ENCODE peak calls at places on chromosome 14, in eight cellular contexts. U is endothelial cell, I is lower leg skin, X is spleen, W is neural crest cell, L is IMR-90, P is HFFc6, A is nephron progenitor cell. R is an unnamed sample.

GRCh38 chr14:20679907-20680306 is 4.5 kb upstream of the RNASE4 start:
- DNase-seq in A (peak; percentile 44), P (no peak), W (no peak), L (peak; percentile 37), X (no peak), I (no peak), U (no peak), R (peak; percentile 42)

GRCh38 chr14:33998263-33998662 is 47.4 kb upstream of the EGLN3 start:
- DNase-seq in I (no peak), W (no peak), X (no peak), A (no peak), U (no peak), P (no peak), L (no peak), R (no peak)

GRCh38 chr14:79971330-79971729 is 240.0 kb downstream of the DIO2 start:
- DNase-seq in A (no peak), W (no peak), P (peak; percentile 1), X (no peak), L (peak; percentile 87), I (peak; percentile 47), U (no peak), R (no peak)

GRCh38 chr14:61640834-61641170 is 54.5 kb upstream of the HIF1A start:
- DNase-seq in A (no peak), P (no peak), L (no peak), X (no peak), U (no peak), I (no peak), W (no peak), R (no peak)

GRCh38 chr14:59398841-59399240 is 66.3 kb downstream of the GPR135 start:
- DNase-seq in A (no peak), W (no peak), U (no peak), L (no peak), P (no peak), I (no peak), X (no peak), R (peak; percentile 63)

GRCh38 chr14:59969319-59969718 is 49.4 kb downstream of the LRRC9 start:
- DNase-seq in U (no peak), I (no peak), A (no peak), P (no peak), W (no peak), X (no peak), L (peak; percentile 64), R (no peak)

GRCh38 chr14:51774209-51774608 is 86.2 kb upstream of the GNG2 start:
- DNase-seq in L (no peak), U (no peak), X (no peak), I (no peak), P (no peak), W (no peak), A (no peak), R (peak; percentile 47)

GRCh38 chr14:24338843-24339242 is 948 bp downstream of the RIPK3 start:
- DNase-seq in I (no peak), A (no peak), P (no peak), L (no peak), W (no peak), X (no peak), U (no peak), R (no peak)

GRCh38 chr14:68394719-68395117 is 398.1 kb downstream of the ZFP36L1 start:
- DNase-seq in X (peak; percentile 69), U (no peak), L (no peak), P (no peak), I (no peak), A (peak; percentile 39), W (peak; percentile 67), R (no peak)

GRCh38 chr14:101737414-101738367 is 23.8 kb upstream of the PPP2R5C start:
- DNase-seq in A (no peak), W (no peak), U (no peak), I (no peak), P (no peak), X (no peak), L (no peak), R (peak; percentile 68)
- TF ChIP-seq CTCF in A (no peak), W (no peak), U (no peak), I (no peak), P (peak; percentile 50), X (no peak), L (no peak), R (no peak)

GRCh38 chr14:77805703-77806102 is 5.8 kb downstream of the ADCK1 start:
- DNase-seq in A (no peak), I (no peak), L (no peak), W (no peak), X (no peak), U (no peak), P (no peak), R (no peak)

GRCh38 chr14:77794357-77794756 is 5.6 kb upstream of the ADCK1 start:
- DNase-seq in W (no peak), L (no peak), P (no peak), I (no peak), A (no peak), X (no peak), U (no peak), R (no peak)

GRCh38 chr14:77804592-77804991 is 4.7 kb downstream of the ADCK1 start:
- DNase-seq in W (no peak), L (no peak), U (peak; percentile 31), I (no peak), X (no peak), P (no peak), A (no peak), R (peak; percentile 58)

GRCh38 chr14:77800814-77801213 is 905 bp downstream of the ADCK1 start:
- DNase-seq in P (no peak), A (no peak), I (no peak), W (no peak), U (no peak), X (no peak), L (no peak), R (no peak)

DNA sequence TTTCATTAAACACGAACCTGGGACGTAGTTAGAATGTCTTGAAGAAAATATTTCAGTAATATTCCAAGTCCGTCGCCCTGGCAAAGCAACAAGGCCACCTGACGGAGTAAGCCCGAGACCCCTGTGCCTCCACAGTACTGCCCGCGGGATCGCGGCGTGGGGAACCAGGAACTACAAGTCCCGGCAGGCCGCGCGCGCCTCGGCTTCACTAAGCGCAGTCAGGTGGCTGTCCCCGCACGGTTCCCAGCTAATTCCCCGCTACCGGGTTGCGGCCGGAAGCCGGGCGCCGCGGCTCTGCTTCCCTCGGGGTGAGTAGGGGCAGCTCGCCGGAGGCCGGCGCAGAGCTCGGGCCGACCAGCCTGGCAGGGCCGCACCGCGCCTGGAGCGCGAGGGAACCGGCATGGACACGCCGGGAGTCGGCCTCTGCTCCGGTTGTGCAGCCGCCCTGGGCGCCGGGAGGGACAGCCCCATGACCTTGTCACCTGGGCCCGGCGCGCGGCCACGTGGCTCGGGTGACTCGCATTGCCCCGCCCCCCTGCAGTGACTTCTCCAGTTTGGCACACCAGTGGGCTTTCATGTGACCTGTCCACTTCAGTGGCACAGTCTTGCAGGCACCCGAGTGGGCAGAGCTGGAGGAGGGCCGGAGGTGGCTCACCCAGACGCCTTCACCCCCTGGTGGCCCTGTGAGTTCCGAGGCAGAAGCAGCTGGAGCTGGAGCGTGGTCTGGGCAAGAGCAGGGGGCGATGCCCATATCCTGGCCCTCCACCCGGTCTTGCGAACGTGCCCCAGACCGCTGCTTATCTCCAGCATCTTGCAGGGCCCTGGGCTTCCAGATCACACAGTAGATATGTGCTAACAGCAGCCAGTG is at the start of gene ADCK1:
- DNase-seq in L (peak; percentile 68), A (peak; percentile 86), U (peak; percentile 80), I (peak; percentile 85), X (peak; percentile 97), P (peak; percentile 61), W (peak; percentile 77), R (peak; percentile 93)
- TF ChIP-seq CTCF in L (peak; percentile 42), A (peak; percentile 17), U (no peak), I (no peak), X (peak; percentile 24), P (peak; percentile 68), W (peak; percentile 58), R (no peak)

GRCh38 chr14:56117765-56118610 is at the start of gene PELI2:
- DNase-seq in I (peak; percentile 66), X (peak; percentile 98), A (peak; percentile 82), L (peak; percentile 73), W (peak; percentile 69), U (peak; percentile 89), P (peak; percentile 51), R (peak; percentile 72)
- TF ChIP-seq CTCF in I (no peak), X (no peak), A (no peak), L (peak; percentile 37), W (peak; percentile 29), U (peak; percentile 17), P (peak; percentile 19), R (no peak)

GRCh38 chr14:70086685-70087379 is 101.9 kb downstream of the SLC8A3 start:
- DNase-seq in P (peak; percentile 7), U (peak; percentile 28), I (no peak), L (peak; percentile 54), A (peak; percentile 28), X (no peak), W (peak; percentile 35), R (peak; percentile 54)
- TF ChIP-seq CTCF in P (peak; percentile 70), U (peak; percentile 12), I (no peak), L (peak; percentile 61), A (peak; percentile 52), X (no peak), W (peak; percentile 75), R (peak; percentile 52)

GRCh38 chr14:103770902-103771301 is 55.3 kb downstream of the ZFYVE21 start:
- DNase-seq in U (no peak), A (no peak), W (no peak), I (no peak), L (no peak), X (no peak), P (no peak), R (no peak)
- TF ChIP-seq CTCF in U (no peak), A (no peak), W (no peak), I (no peak), L (no peak), X (no peak), P (no peak), R (no peak)

GRCh38 chr14:97785495-97785894 is 988.3 kb downstream of the VRK1 start:
- DNase-seq in L (no peak), P (no peak), U (no peak), W (no peak), A (no peak), I (no peak), X (no peak), R (no peak)

GRCh38 chr14:97781961-97782360 is 984.8 kb downstream of the VRK1 start:
- DNase-seq in W (no peak), I (no peak), A (no peak), L (no peak), P (no peak), U (no peak), X (no peak), R (no peak)

GRCh38 chr14:97779140-97779539 is 982.0 kb downstream of the VRK1 start:
- DNase-seq in I (no peak), U (no peak), P (no peak), L (no peak), A (no peak), X (no peak), W (no peak), R (no peak)

GRCh38 chr14:97780804-97781203 is 983.6 kb downstream of the VRK1 start:
- DNase-seq in I (no peak), A (no peak), L (no peak), X (no peak), P (no peak), U (no peak), W (no peak), R (no peak)

GRCh38 chr14:97783001-97783400 is 985.8 kb downstream of the VRK1 start:
- DNase-seq in U (no peak), W (no peak), P (no peak), X (no peak), A (no peak), I (no peak), L (no peak), R (no peak)
- TF ChIP-seq CTCF in U (no peak), W (no peak), P (no peak), X (no peak), A (no peak), I (no peak), L (no peak), R (no peak)

GRCh38 chr14:90756755-90757345 is 59.4 kb downstream of the TTC7B start:
- DNase-seq in A (no peak), W (no peak), U (no peak), P (no peak), X (no peak), I (no peak), L (no peak), R (peak; percentile 24)
- TF ChIP-seq CTCF in A (no peak), W (no peak), U (no peak), P (peak; percentile 34), X (no peak), I (no peak), L (no peak), R (no peak)